ENCODE peak calls at places on chromosome 7, in nine cellular contexts. C, J, O, S, U, D, W, B and P are unnamed samples.

GRCh38 chr7:157357129-157358040 is 20.6 kb downstream of the DNAJB6 start:
- DNase-seq in C (no peak), J (no peak), O (no peak), S (no peak), U (no peak), D (no peak), W (no peak), B (no peak), P (no peak)

GRCh38 chr7:139673230-139673629 is 104.6 kb downstream of the HIPK2 start:
- DNase-seq in C (no peak), J (no peak), O (no peak), S (no peak), U (no peak), D (no peak), W (peak), B (peak), P (peak)

GRCh38 chr7:29921404-29922010 is 68.1 kb downstream of the SCRN1 start:
- DNase-seq in C (peak), J (peak), O (no peak), S (peak), U (no peak), D (no peak), W (peak), B (no peak), P (peak)

GRCh38 chr7:116195451-116195850 is 14.9 kb upstream of the TES start:
- DNase-seq in C (no peak), J (peak), O (no peak), S (peak), U (no peak), D (no peak), W (no peak), B (no peak), P (no peak)

GRCh38 chr7:32888505-32888904 is 3.1 kb downstream of the KBTBD2 start:
- DNase-seq in C (no peak), J (no peak), O (no peak), S (no peak), U (no peak), D (no peak), W (no peak), B (no peak), P (no peak)

GRCh38 chr7:151769189-151769821 is 107.6 kb downstream of the PRKAG2 start:
- DNase-seq in C (no peak), J (no peak), O (no peak), S (no peak), U (no peak), D (no peak), W (no peak), B (peak), P (no peak)

GRCh38 chr7:114082934-114083647 is 164.3 kb upstream of the PPP1R3A start:
- DNase-seq in C (no peak), J (peak), O (no peak), S (peak), U (no peak), D (no peak), W (peak), B (no peak), P (peak)

GRCh38 chr7:14073543-14073942 is 84.1 kb upstream of the ETV1 start:
- DNase-seq in C (no peak), J (no peak), O (no peak), S (no peak), U (no peak), D (no peak), W (no peak), B (no peak), P (no peak)

GRCh38 chr7:105637755-105638154 is 56.5 kb upstream of the EFCAB10 start:
- DNase-seq in C (no peak), J (peak), O (no peak), S (peak), U (no peak), D (no peak), W (no peak), B (no peak), P (no peak)

GRCh38 chr7:8413600-8413999 is 19.8 kb upstream of the NXPH1 start:
- DNase-seq in C (no peak), J (no peak), O (no peak), S (no peak), U (no peak), D (no peak), W (no peak), B (no peak), P (no peak)

GRCh38 chr7:92043637-92044036 is 90.6 kb downstream of the CYP51A1 start:
- DNase-seq in C (no peak), J (no peak), O (no peak), S (no peak), U (no peak), D (no peak), W (no peak), B (no peak), P (no peak)